ENCODE peak calls at places on chromosome 19, in four cellular contexts. T is IMR-90, Y is H1, N is mesendoderm. D is an unnamed sample.
A peak's percentile ranks its signal among the peaks of the same experiment; 100 is the strongest.

GRCh38 chr19:38949580-38950367 is 19.0 kb downstream of the MRPS12 start:
- DNase-seq in Y (peak; percentile 87), T (peak; percentile 25), N (peak; percentile 93), D (peak; percentile 99)

GRCh38 chr19:9406798-9407352 is 28.5 kb downstream of the ZNF266 start:
- DNase-seq in T (peak; percentile 92), N (no peak), Y (peak; percentile 19), D (no peak)

GRCh38 chr19:54653181-54653809 is 9.5 kb upstream of the LILRB4 start:
- DNase-seq in N (peak; percentile 1), Y (no peak), T (peak; percentile 7), D (no peak)

GRCh38 chr19:860481-861098 is 1.1 kb downstream of the CFD start:
- DNase-seq in N (peak; percentile 61), T (peak; percentile 75), Y (no peak), D (no peak)

GRCh38 chr19:50488795-50489194 is 12.1 kb upstream of the GARIN5A start:
- DNase-seq in Y (no peak), N (no peak), T (no peak), D (no peak)

GRCh38 chr19:17328517-17329060 is 6.1 kb downstream of the ANO8 start:
- DNase-seq in Y (no peak), N (no peak), T (no peak), D (no peak)

GRCh38 chr19:55071913-55072312 is 3.8 kb upstream of the EPS8L1 start:
- DNase-seq in N (no peak), T (no peak), Y (no peak), D (no peak)

GRCh38 chr19:6126335-6126974 is 9.0 kb upstream of the ACSBG2 start:
- DNase-seq in T (peak; percentile 71), Y (no peak), N (peak; percentile 76), D (peak; percentile 50)

GRCh38 chr19:13207237-13208130 is 57.3 kb downstream of the IER2 start:
- DNase-seq in N (no peak), T (no peak), Y (no peak), D (peak; percentile 59)

GRCh38 chr19:10517760-10518443 is 655 bp upstream of the S1PR5 start:
- DNase-seq in N (peak; percentile 71), Y (no peak), T (peak; percentile 15), D (peak; percentile 77)

GRCh38 chr19:588093-588742 is 1.5 kb upstream of the HCN2 start:
- DNase-seq in N (peak; percentile 90), T (peak; percentile 72), Y (peak; percentile 61), D (peak; percentile 92)

GRCh38 chr19:344625-345319 is at the start of gene MIER2:
- DNase-seq in T (peak; percentile 68), N (peak; percentile 88), Y (peak; percentile 44), D (peak; percentile 90)

GRCh38 chr19:17419154-17419490 is 725 bp upstream of the MVB12A start:
- DNase-seq in T (no peak), Y (no peak), N (no peak), D (no peak)

GRCh38 chr19:3690551-3691371 is 9.5 kb downstream of the PIP5K1C start:
- DNase-seq in T (no peak), N (no peak), Y (no peak), D (no peak)

GRCh38 chr19:566403-566802 is 6.0 kb upstream of the BSG start:
- DNase-seq in Y (no peak), T (peak; percentile 31), N (peak; percentile 66), D (no peak)

GRCh38 chr19:55384576-55385235 is 614 bp upstream of the TMEM238 start:
- DNase-seq in N (no peak), Y (no peak), T (no peak), D (no peak)

GRCh38 chr19:13260883-13261653 is 110.9 kb downstream of the IER2 start:
- DNase-seq in T (peak; percentile 93), Y (no peak), N (peak; percentile 27), D (no peak)

GRCh38 chr19:18349524-18350128 is 9.2 kb downstream of the PGPEP1 start:
- DNase-seq in N (peak; percentile 51), Y (no peak), T (peak; percentile 65), D (no peak)

GRCh38 chr19:6765738-6766356 is 1.4 kb downstream of the SH2D3A start:
- DNase-seq in Y (peak; percentile 88), T (no peak), N (peak; percentile 97), D (peak; percentile 98)

GRCh38 chr19:43749152-43749551 is 5.6 kb downstream of the SMG9 start:
- DNase-seq in T (no peak), Y (no peak), N (no peak), D (no peak)

GRCh38 chr19:2327773-2328400 is 499 bp downstream of the LSM7 start:
- DNase-seq in Y (peak; percentile 57), N (peak; percentile 90), T (peak; percentile 81), D (peak; percentile 81)

GRCh38 chr19:18306903-18307681 is 15.8 kb downstream of the LSM4 start:
- DNase-seq in Y (no peak), N (no peak), T (no peak), D (no peak)

GRCh38 chr19:10010939-10011338 is 635 bp upstream of the COL5A3 start:
- DNase-seq in Y (no peak), N (no peak), T (no peak), D (no peak)

GRCh38 chr19:14400913-14401312 is 18.2 kb downstream of the DDX39A start:
- DNase-seq in N (no peak), Y (no peak), T (no peak), D (no peak)

GRCh38 chr19:17576758-17577532 is 21.5 kb downstream of the COLGALT1 start:
- DNase-seq in T (no peak), Y (peak; percentile 95), N (peak; percentile 96), D (peak; percentile 100)

GRCh38 chr19:32406161-32407003 is 812 bp downstream of the DPY19L3 start:
- DNase-seq in Y (no peak), N (no peak), T (no peak), D (no peak)

GRCh38 chr19:1427221-1427620 is 11.0 kb upstream of the RPS15 start:
- DNase-seq in Y (no peak), T (no peak), N (no peak), D (no peak)

GRCh38 chr19:7454998-7455397 is 33.8 kb downstream of the PEX11G start:
- DNase-seq in T (no peak), N (no peak), Y (no peak), D (no peak)

GRCh38 chr19:54133312-54133956 is 4.1 kb upstream of the CNOT3 start:
- DNase-seq in Y (peak; percentile 78), T (no peak), N (peak; percentile 92), D (peak; percentile 92)

GRCh38 chr19:2127758-2128157 is 23.6 kb downstream of the AP3D1 start:
- DNase-seq in Y (no peak), N (peak; percentile 16), T (no peak), D (no peak)

GRCh38 chr19:3397266-3398022 is 31.1 kb downstream of the NFIC start:
- DNase-seq in T (no peak), Y (no peak), N (no peak), D (peak; percentile 61)

GRCh38 chr19:21082011-21082975 is at the start of gene ZNF714:
- DNase-seq in T (peak; percentile 94), Y (peak; percentile 91), N (peak; percentile 99), D (peak; percentile 98)

GRCh38 chr19:14366529-14366928 is 14.7 kb upstream of the ADGRE5 start:
- DNase-seq in Y (peak; percentile 46), N (peak; percentile 91), T (peak; percentile 68), D (peak; percentile 92)

GRCh38 chr19:2534374-2535050 is 58.6 kb downstream of the GADD45B start:
- DNase-seq in N (peak; percentile 69), Y (no peak), T (no peak), D (peak; percentile 21)

GRCh38 chr19:40369797-40370196 is 20.2 kb downstream of the HIPK4 start:
- DNase-seq in T (no peak), Y (no peak), N (no peak), D (no peak)

GRCh38 chr19:55197531-55197930 is 11.8 kb downstream of the PTPRH start:
- DNase-seq in T (no peak), Y (no peak), N (peak; percentile 27), D (no peak)

GRCh38 chr19:28312269-28312668 is 900.7 kb downstream of the UQCRFS1 start:
- DNase-seq in N (no peak), Y (no peak), T (no peak), D (no peak)
- H3K56ac ChIP-seq in N (no peak overlapping the region), Y (no peak overlapping the region), T (no peak overlapping the region), D (no peak overlapping the region)

GRCh38 chr19:35937345-35938281 is 1.4 kb downstream of the LRFN3 start:
- DNase-seq in N (peak; percentile 20), T (no peak), Y (no peak), D (no peak)
- H3K56ac ChIP-seq in N (peak overlapping the region; percentile 73), T (no peak overlapping the region), Y (no peak overlapping the region), D (no peak overlapping the region)

DNA sequence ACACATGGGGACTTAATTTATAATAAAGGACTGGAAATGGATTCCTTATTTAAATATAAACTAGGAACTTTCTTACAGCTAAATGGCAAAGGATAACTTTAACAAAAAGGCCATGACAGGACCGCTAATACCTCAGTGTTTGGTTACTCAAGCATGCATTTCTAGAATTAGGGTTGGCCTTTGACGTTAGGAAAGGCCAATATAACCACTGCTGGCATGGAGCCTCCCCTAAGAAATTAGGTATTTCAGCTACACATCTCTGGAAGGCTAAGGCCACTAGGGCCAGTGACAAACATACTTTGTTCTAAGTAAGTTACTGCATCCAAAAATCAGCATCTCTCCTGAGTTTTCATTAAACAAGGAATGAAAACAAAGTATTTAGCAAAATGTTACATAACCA is 9.2 kb downstream of the PEG3 start:
- DNase-seq in Y (no peak), T (no peak), N (no peak), D (no peak)
- H3K56ac ChIP-seq in Y (no peak overlapping the region), T (no peak overlapping the region), N (no peak overlapping the region), D (no peak overlapping the region)

GRCh38 chr19:46951236-46951986 is 68.2 kb upstream of the NPAS1 start:
- DNase-seq in N (no peak), Y (no peak), T (peak; percentile 45), D (no peak)

GRCh38 chr19:46953955-46954501 is 65.6 kb upstream of the NPAS1 start:
- DNase-seq in T (no peak), N (no peak), Y (no peak), D (no peak)

GRCh38 chr19:46950526-46951235 is 69.0 kb upstream of the NPAS1 start:
- DNase-seq in T (no peak), N (no peak), Y (no peak), D (no peak)

GRCh38 chr19:46954502-46955004 is 65.1 kb upstream of the NPAS1 start:
- DNase-seq in T (no peak), Y (no peak), N (no peak), D (no peak)

GRCh38 chr19:46952874-46953273 is 66.8 kb upstream of the NPAS1 start:
- DNase-seq in T (no peak), Y (no peak), N (no peak), D (no peak)
- H3K56ac ChIP-seq in T (no peak overlapping the region), Y (no peak overlapping the region), N (no peak overlapping the region), D (no peak overlapping the region)

DNA sequence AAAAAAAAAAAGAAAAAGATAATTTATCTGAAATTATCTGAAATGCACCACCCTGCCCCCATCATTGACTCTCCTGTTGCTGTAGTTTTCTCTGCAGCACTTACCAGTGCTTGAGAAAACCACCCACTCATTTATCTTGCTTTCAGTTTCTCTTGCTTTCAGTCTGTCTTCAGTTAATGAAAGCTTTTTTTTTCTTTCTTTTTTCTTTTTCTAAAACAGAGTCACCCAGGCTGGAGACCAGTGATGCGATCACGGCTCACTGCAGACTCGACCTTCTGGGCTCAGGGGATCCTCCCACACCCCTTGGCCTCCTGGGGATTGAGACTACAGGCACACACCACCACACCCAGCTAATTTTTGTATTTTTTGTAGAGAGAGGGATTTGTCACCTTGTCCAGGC is 4.3 kb upstream of the ACP5 start:
- DNase-seq in T (peak; percentile 52), Y (no peak), N (no peak), D (no peak)
- H3K56ac ChIP-seq in T (no peak overlapping the region), Y (no peak overlapping the region), N (no peak overlapping the region), D (no peak overlapping the region)